ENCODE peak calls at places on chromosomes 3 and 15, in five cellular contexts. H is CD14-positive monocyte, F is OCI-LY7, W is ovary, I is BJ. K is an unnamed sample.

GRCh38 chr3:195209836-195210551 is 61.0 kb downstream of the XXYLT1 start:
- DNase-seq in H (no peak), W (peak; percentile 72), I (no peak), F (peak; percentile 27), K (no peak)

GRCh38 chr15:45921376-45921775 is 286.5 kb downstream of the SQOR start:
- DNase-seq in F (no peak), W (no peak), H (no peak), I (no peak), K (no peak)

GRCh38 chr3:155244206-155244605 is 49.3 kb downstream of the STRIT1 start:
- DNase-seq in H (no peak), F (peak; percentile 50), I (no peak), W (no peak), K (no peak)

GRCh38 chr3:5019411-5020261 is 40.4 kb downstream of the BHLHE40 start:
- DNase-seq in H (peak; percentile 79), I (no peak), W (no peak), F (no peak), K (no peak)

GRCh38 chr15:88450125-88450798 is 16.9 kb downstream of the MRPL46 start:
- DNase-seq in I (no peak), W (peak; percentile 54), F (peak; percentile 85), H (no peak), K (peak; percentile 73)

GRCh38 chr3:45473841-45474240 is 85.5 kb downstream of the LARS2 start:
- DNase-seq in I (no peak), H (no peak), W (no peak), F (no peak), K (peak; percentile 14)

GRCh38 chr15:67107014-67107812 is 41.8 kb downstream of the SMAD3 start:
- DNase-seq in W (peak; percentile 65), H (no peak), I (peak; percentile 96), F (no peak), K (peak; percentile 40)

GRCh38 chr15:58889363-58889762 is 44.1 kb downstream of the SLTM start:
- DNase-seq in I (no peak), H (no peak), F (no peak), W (no peak), K (no peak)

GRCh38 chr3:8069981-8070380 is 431.6 kb upstream of the LMCD1 start:
- DNase-seq in F (no peak), H (no peak), I (no peak), W (no peak), K (no peak)

GRCh38 chr3:185978516-185978915 is 40.7 kb upstream of the TRA2B start:
- DNase-seq in W (no peak), H (no peak), F (no peak), I (no peak), K (no peak)

GRCh38 chr3:25894101-25894500 is 104.2 kb downstream of the OXSM start:
- DNase-seq in W (no peak), I (no peak), F (no peak), H (no peak), K (no peak)

GRCh38 chr15:79168922-79169322 is 78.3 kb upstream of the RASGRF1 start:
- DNase-seq in F (no peak), W (no peak), I (no peak), H (no peak), K (no peak)
- TF ChIP-seq CTCF in F (no peak), W (no peak), I (no peak), H (no peak), K (no peak)

GRCh38 chr15:43939070-43939469 is 112.3 kb downstream of the WDR76 start:
- DNase-seq in W (no peak), F (peak; percentile 13), I (no peak), H (no peak), K (no peak)
- TF ChIP-seq CTCF in W (no peak), F (peak; percentile 68), I (peak; percentile 56), H (no peak), K (peak; percentile 14)

GRCh38 chr3:87791248-87792027 is 267.4 kb downstream of the CGGBP1 start:
- DNase-seq in F (no peak), W (no peak), H (no peak), I (no peak), K (no peak)
- TF ChIP-seq CTCF in F (no peak), W (no peak), H (no peak), I (no peak), K (no peak)

DNA sequence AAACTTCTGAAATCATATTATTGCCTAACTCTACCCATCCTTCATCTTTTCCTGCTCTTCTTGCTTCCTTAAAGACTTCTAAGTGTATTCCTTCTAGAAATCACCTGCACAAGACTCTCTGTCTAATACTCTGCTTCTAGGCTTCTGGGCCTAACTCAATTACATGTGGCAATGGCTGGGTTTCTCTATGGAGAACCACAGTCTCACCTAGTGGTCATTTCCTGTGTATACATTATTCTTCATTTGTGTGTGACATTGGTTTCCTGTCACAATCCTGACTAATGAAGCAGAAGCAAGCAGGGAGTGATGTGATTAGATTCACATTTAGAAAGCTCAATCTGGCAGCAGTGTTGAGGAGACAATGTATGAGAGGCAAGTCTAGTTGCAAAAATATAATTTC is 16.9 kb upstream of the CLDN1 start:
- DNase-seq in H (no peak), F (no peak), I (no peak), W (no peak), K (peak; percentile 66)
- TF ChIP-seq CTCF in H (no peak), F (no peak), I (peak; percentile 26), W (no peak), K (no peak)

GRCh38 chr3:177186306-177186705 is 11.0 kb downstream of the TBL1XR1 start:
- DNase-seq in W (no peak), F (no peak), H (no peak), I (no peak), K (no peak)
- TF ChIP-seq CTCF in W (no peak), F (no peak), H (no peak), I (no peak), K (no peak)

GRCh38 chr15:81813215-81813614 is 232.6 kb downstream of the MEX3B start:
- DNase-seq in W (no peak), H (no peak), F (no peak), I (no peak), K (no peak)
- TF ChIP-seq CTCF in W (no peak), H (no peak), F (peak; percentile 60), I (peak; percentile 24), K (peak; percentile 24)

DNA sequence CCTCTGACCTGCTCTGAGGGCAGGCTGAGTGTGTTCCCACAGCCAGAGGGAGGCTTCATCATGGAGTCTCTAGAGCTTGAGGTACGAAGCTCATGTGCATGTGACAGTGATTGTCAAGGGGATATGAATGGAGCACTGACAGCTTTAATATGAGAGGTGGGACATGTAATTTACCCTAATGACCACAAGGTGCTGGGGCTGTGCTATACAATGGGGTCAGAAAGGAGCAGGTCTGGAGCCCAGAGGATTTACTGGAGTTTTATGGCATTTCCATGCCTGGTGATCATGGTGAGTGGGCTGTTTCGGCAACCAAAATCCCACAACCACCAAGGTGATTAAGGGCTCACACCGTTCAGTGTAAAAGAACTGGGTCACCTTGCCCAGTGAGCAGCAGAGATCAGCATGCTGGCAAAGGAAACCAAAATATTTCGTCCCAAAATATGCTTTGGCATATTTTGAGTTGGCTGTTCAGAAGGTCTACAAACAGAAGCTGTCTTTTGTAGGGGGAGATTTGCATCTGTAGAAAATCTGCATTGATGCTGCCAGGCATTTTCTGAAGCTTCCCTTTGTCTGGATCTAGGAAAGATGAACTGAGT is 40.1 kb upstream of the RASGRF1 start:
- DNase-seq in I (no peak), H (no peak), F (no peak), W (no peak), K (no peak)
- TF ChIP-seq CTCF in I (peak; percentile 9), H (no peak), F (peak; percentile 52), W (no peak), K (peak; percentile 19)

DNA sequence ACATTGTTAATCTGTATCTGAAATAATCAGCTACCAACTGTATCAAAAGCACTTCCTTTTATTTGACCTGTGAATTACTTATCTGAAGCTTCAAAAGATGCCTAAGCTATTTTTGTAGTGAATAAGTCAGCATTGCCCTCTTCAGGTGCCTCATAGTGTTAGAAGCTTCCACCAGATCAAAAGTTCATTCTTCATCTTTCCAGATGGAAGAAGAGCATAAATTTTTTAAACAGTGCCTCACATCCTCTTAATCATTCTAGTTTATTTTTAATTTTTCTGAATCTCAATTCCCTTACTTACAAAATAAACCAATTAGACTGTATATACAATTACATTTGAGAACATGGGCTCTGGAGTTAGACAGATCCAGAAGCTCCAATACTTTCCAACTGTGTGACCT is 65.0 kb downstream of the MYO5A start:
- DNase-seq in H (no peak), W (no peak), F (peak; percentile 69), I (no peak), K (peak; percentile 36)
- TF ChIP-seq CTCF in H (peak; percentile 8), W (no peak), F (peak; percentile 78), I (no peak), K (peak; percentile 11)

DNA sequence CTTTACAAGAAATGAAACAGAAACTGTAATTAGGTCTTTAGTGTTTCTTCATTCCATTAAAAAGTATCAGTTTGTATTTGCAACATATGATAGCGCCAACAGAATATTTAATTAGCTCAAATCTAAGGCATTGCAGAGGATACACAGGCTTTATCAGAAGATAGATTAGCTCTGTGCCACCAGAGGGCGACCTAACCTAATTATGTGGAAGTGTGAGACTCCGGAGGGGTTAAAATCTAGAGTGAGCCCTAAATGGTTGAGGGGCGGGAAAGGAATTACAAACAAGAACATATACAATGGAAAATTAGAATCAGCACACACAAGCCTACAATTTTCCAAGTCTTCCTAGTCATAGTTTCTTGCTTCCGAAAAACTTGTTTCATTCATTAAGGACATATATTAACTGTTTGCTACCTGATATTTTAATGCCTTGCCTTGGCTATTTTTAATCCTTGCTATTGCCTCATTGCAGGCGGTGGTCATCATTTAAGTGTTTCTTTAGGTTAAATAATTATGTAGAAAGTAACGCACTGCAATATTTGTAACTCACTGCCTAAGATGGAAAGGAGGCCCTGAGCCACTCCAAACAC is 18.0 kb upstream of the RYR3 start:
- DNase-seq in I (no peak), H (no peak), F (peak; percentile 78), W (peak; percentile 52), K (peak; percentile 70)
- TF ChIP-seq CTCF in I (peak; percentile 69), H (peak; percentile 70), F (peak; percentile 96), W (peak; percentile 49), K (peak; percentile 58)